ENCODE peak calls at places on chromosomes 7 and 10, in four cellular contexts. One of them, this sample, is unnamed.

GRCh38 chr7:6438427-6438826 is 9.3 kb downstream of the DAGLB start:
- DNase-seq in NCI-H748 treated with DMSO at 0.1 percent for 48 hours: no peak
- DNase-seq in left colon: no peak
- DNase-seq in memory B cell: no peak
- DNase-seq in this sample: no peak

GRCh38 chr10:97584060-97584797 is at the start of gene HOGA1:
- DNase-seq in left colon: peak
- DNase-seq in memory B cell: no peak
- DNase-seq in NCI-H748 treated with DMSO at 0.1 percent for 48 hours: no peak
- DNase-seq in this sample: no peak

GRCh38 chr7:44287488-44288380 is 37.7 kb downstream of the CAMK2B start:
- DNase-seq in left colon: peak
- DNase-seq in NCI-H748 treated with DMSO at 0.1 percent for 48 hours: no peak
- DNase-seq in memory B cell: no peak
- DNase-seq in this sample: no peak

GRCh38 chr7:136039577-136040345 is 62.6 kb upstream of the MTPN start:
- DNase-seq in left colon: no peak
- DNase-seq in memory B cell: no peak
- DNase-seq in NCI-H748 treated with DMSO at 0.1 percent for 48 hours: peak
- DNase-seq in this sample: peak

GRCh38 chr10:230758-231157 is 95.5 kb downstream of the ZMYND11 start:
- DNase-seq in memory B cell: no peak
- DNase-seq in NCI-H748 treated with DMSO at 0.1 percent for 48 hours: no peak
- DNase-seq in left colon: no peak
- DNase-seq in this sample: no peak

GRCh38 chr10:132458595-132459251 is 61.7 kb downstream of the PWWP2B start:
- DNase-seq in NCI-H748 treated with DMSO at 0.1 percent for 48 hours: no peak
- DNase-seq in memory B cell: peak
- DNase-seq in left colon: peak
- DNase-seq in this sample: no peak

GRCh38 chr7:41967156-41967555 is 264.3 kb upstream of the INHBA start:
- DNase-seq in memory B cell: no peak
- DNase-seq in left colon: no peak
- DNase-seq in NCI-H748 treated with DMSO at 0.1 percent for 48 hours: no peak
- DNase-seq in this sample: no peak

GRCh38 chr10:101780818-101781654 is 2.2 kb downstream of the NPM3 start:
- DNase-seq in memory B cell: peak
- DNase-seq in left colon: no peak
- DNase-seq in NCI-H748 treated with DMSO at 0.1 percent for 48 hours: peak
- DNase-seq in this sample: peak

GRCh38 chr7:152136623-152137022 is 111.1 kb downstream of the GALNT11 start:
- DNase-seq in left colon: no peak
- DNase-seq in NCI-H748 treated with DMSO at 0.1 percent for 48 hours: no peak
- DNase-seq in memory B cell: no peak
- DNase-seq in this sample: no peak

GRCh38 chr10:84798333-84798732 is 469.9 kb downstream of the CCSER2 start:
- DNase-seq in memory B cell: no peak
- DNase-seq in left colon: no peak
- DNase-seq in NCI-H748 treated with DMSO at 0.1 percent for 48 hours: peak
- DNase-seq in this sample: no peak

GRCh38 chr10:127834221-127834620 is 58.5 kb downstream of the CLRN3 start:
- DNase-seq in memory B cell: no peak
- DNase-seq in NCI-H748 treated with DMSO at 0.1 percent for 48 hours: no peak
- DNase-seq in left colon: no peak
- DNase-seq in this sample: no peak

GRCh38 chr10:77267703-77268630 is 369.6 kb downstream of the KCNMA1 start:
- DNase-seq in left colon: no peak
- DNase-seq in memory B cell: no peak
- DNase-seq in NCI-H748 treated with DMSO at 0.1 percent for 48 hours: no peak
- DNase-seq in this sample: no peak

GRCh38 chr10:118503192-118503591 is 92.3 kb downstream of the PRLHR start:
- DNase-seq in memory B cell: no peak
- DNase-seq in NCI-H748 treated with DMSO at 0.1 percent for 48 hours: no peak
- DNase-seq in left colon: no peak
- DNase-seq in this sample: no peak

GRCh38 chr7:14835399-14835798 is 67.2 kb downstream of the DGKB start:
- DNase-seq in NCI-H748 treated with DMSO at 0.1 percent for 48 hours: peak
- DNase-seq in memory B cell: no peak
- DNase-seq in left colon: no peak
- DNase-seq in this sample: peak

GRCh38 chr7:96778263-96778662 is 68.6 kb upstream of the SEM1 start:
- DNase-seq in memory B cell: no peak
- DNase-seq in left colon: no peak
- DNase-seq in NCI-H748 treated with DMSO at 0.1 percent for 48 hours: no peak
- DNase-seq in this sample: no peak

GRCh38 chr10:79148452-79149344 is 79.9 kb downstream of the ZMIZ1 start:
- DNase-seq in memory B cell: no peak
- DNase-seq in left colon: peak
- DNase-seq in NCI-H748 treated with DMSO at 0.1 percent for 48 hours: no peak
- DNase-seq in this sample: no peak

GRCh38 chr10:97494863-97495506 is 3.2 kb downstream of the MMS19 start:
- DNase-seq in left colon: no peak
- DNase-seq in memory B cell: no peak
- DNase-seq in NCI-H748 treated with DMSO at 0.1 percent for 48 hours: no peak
- DNase-seq in this sample: no peak

GRCh38 chr10:118952493-118953295 is 76.8 kb upstream of the NANOS1 start:
- DNase-seq in memory B cell: no peak
- DNase-seq in left colon: no peak
- DNase-seq in NCI-H748 treated with DMSO at 0.1 percent for 48 hours: no peak
- DNase-seq in this sample: no peak

GRCh38 chr7:85806321-85806720 is 619.5 kb upstream of the SEMA3D start:
- DNase-seq in NCI-H748 treated with DMSO at 0.1 percent for 48 hours: no peak
- DNase-seq in memory B cell: no peak
- DNase-seq in left colon: no peak
- DNase-seq in this sample: no peak

GRCh38 chr10:79007843-79008319 is 60.9 kb upstream of the ZMIZ1 start:
- DNase-seq in left colon: peak
- DNase-seq in memory B cell: no peak
- DNase-seq in NCI-H748 treated with DMSO at 0.1 percent for 48 hours: no peak
- DNase-seq in this sample: no peak

GRCh38 chr7:139752148-139752547 is 25.6 kb downstream of the HIPK2 start:
- DNase-seq in NCI-H748 treated with DMSO at 0.1 percent for 48 hours: no peak
- DNase-seq in memory B cell: no peak
- DNase-seq in left colon: no peak
- DNase-seq in this sample: no peak

GRCh38 chr7:157892751-157893150 is 555.9 kb downstream of the DNAJB6 start:
- DNase-seq in NCI-H748 treated with DMSO at 0.1 percent for 48 hours: no peak
- DNase-seq in left colon: no peak
- DNase-seq in memory B cell: no peak
- DNase-seq in this sample: no peak

GRCh38 chr7:141477866-141478265 is 73.3 kb upstream of the AGK start:
- DNase-seq in NCI-H748 treated with DMSO at 0.1 percent for 48 hours: no peak
- DNase-seq in memory B cell: no peak
- DNase-seq in left colon: no peak
- DNase-seq in this sample: no peak

GRCh38 chr7:12303096-12303495 is 92.0 kb downstream of the TMEM106B start:
- DNase-seq in left colon: no peak
- DNase-seq in NCI-H748 treated with DMSO at 0.1 percent for 48 hours: no peak
- DNase-seq in memory B cell: no peak
- DNase-seq in this sample: no peak

GRCh38 chr7:38383281-38383680 is 109.8 kb upstream of the TARP start:
- DNase-seq in NCI-H748 treated with DMSO at 0.1 percent for 48 hours: no peak
- DNase-seq in left colon: no peak
- DNase-seq in memory B cell: no peak
- DNase-seq in this sample: no peak

GRCh38 chr10:50431118-50431517 is 179.8 kb upstream of the ASAH2 start:
- DNase-seq in memory B cell: no peak
- DNase-seq in left colon: no peak
- DNase-seq in NCI-H748 treated with DMSO at 0.1 percent for 48 hours: no peak
- DNase-seq in this sample: no peak

GRCh38 chr7:142231716-142232115 is 26.1 kb downstream of the PRSS58 start:
- DNase-seq in left colon: no peak
- DNase-seq in memory B cell: no peak
- DNase-seq in NCI-H748 treated with DMSO at 0.1 percent for 48 hours: no peak
- DNase-seq in this sample: no peak

GRCh38 chr10:71075759-71076472 is 136.5 kb upstream of the UNC5B start:
- DNase-seq in left colon: no peak
- DNase-seq in NCI-H748 treated with DMSO at 0.1 percent for 48 hours: no peak
- DNase-seq in memory B cell: no peak
- DNase-seq in this sample: no peak

GRCh38 chr7:102834999-102835398 is 77.8 kb upstream of the LRRC17 start:
- DNase-seq in NCI-H748 treated with DMSO at 0.1 percent for 48 hours: no peak
- DNase-seq in memory B cell: no peak
- DNase-seq in left colon: no peak
- DNase-seq in this sample: no peak

GRCh38 chr7:116330961-116331360 is 120.6 kb downstream of the TES start:
- DNase-seq in NCI-H748 treated with DMSO at 0.1 percent for 48 hours: no peak
- DNase-seq in memory B cell: no peak
- DNase-seq in left colon: no peak
- DNase-seq in this sample: no peak

GRCh38 chr10:396535-397220 is 261.4 kb downstream of the ZMYND11 start:
- DNase-seq in memory B cell: no peak
- DNase-seq in left colon: peak
- DNase-seq in NCI-H748 treated with DMSO at 0.1 percent for 48 hours: no peak
- DNase-seq in this sample: no peak

GRCh38 chr7:1426474-1426873 is 32.8 kb downstream of the MICALL2 start:
- DNase-seq in memory B cell: no peak
- DNase-seq in left colon: no peak
- DNase-seq in NCI-H748 treated with DMSO at 0.1 percent for 48 hours: no peak
- DNase-seq in this sample: no peak

GRCh38 chr7:102255916-102256315 is 30.8 kb upstream of the SH2B2 start:
- DNase-seq in left colon: no peak
- DNase-seq in NCI-H748 treated with DMSO at 0.1 percent for 48 hours: no peak
- DNase-seq in memory B cell: no peak
- DNase-seq in this sample: no peak

GRCh38 chr7:28802450-28802849 is 155.7 kb downstream of the TRIL start:
- DNase-seq in memory B cell: no peak
- DNase-seq in NCI-H748 treated with DMSO at 0.1 percent for 48 hours: no peak
- DNase-seq in left colon: no peak
- DNase-seq in this sample: no peak

GRCh38 chr7:123120286-123120685 is 79.5 kb downstream of the SLC13A1 start:
- DNase-seq in left colon: no peak
- DNase-seq in memory B cell: no peak
- DNase-seq in NCI-H748 treated with DMSO at 0.1 percent for 48 hours: no peak
- DNase-seq in this sample: no peak

GRCh38 chr7:16845746-16846145 is 36.0 kb downstream of the AGR3 start:
- DNase-seq in NCI-H748 treated with DMSO at 0.1 percent for 48 hours: no peak
- DNase-seq in left colon: no peak
- DNase-seq in memory B cell: no peak
- DNase-seq in this sample: no peak

GRCh38 chr7:20329389-20330175 is 1.1 kb upstream of the ITGB8 start:
- DNase-seq in left colon: peak
- DNase-seq in NCI-H748 treated with DMSO at 0.1 percent for 48 hours: peak
- DNase-seq in memory B cell: peak
- DNase-seq in this sample: peak